ENCODE peak calls at places on chromosome 17, in nine cellular contexts. W, Y, T, I, G, A, L, M and V are unnamed samples.

GRCh38 chr17:63124536-63124935 is 158.5 kb downstream of the TANC2 start:
- DNase-seq in W (no peak), Y (no peak), T (no peak), I (no peak), G (no peak), A (no peak), L (peak), M (no peak), V (no peak)

GRCh38 chr17:77124192-77124908 is 16.4 kb upstream of the SEC14L1 start:
- DNase-seq in W (no peak), Y (no peak), T (no peak), I (peak), G (no peak), A (peak), L (no peak), M (peak), V (peak)

GRCh38 chr17:50043290-50044148 is 12.4 kb upstream of the ITGA3 start:
- DNase-seq in W (no peak), Y (no peak), T (no peak), I (no peak), G (peak), A (no peak), L (no peak), M (no peak), V (no peak)

GRCh38 chr17:45428954-45429337 is 3.7 kb downstream of the ARHGAP27 start:
- DNase-seq in W (peak), Y (no peak), T (no peak), I (no peak), G (no peak), A (no peak), L (peak), M (no peak), V (no peak)

GRCh38 chr17:8447816-8448215 is 12.1 kb downstream of the NDEL1 start:
- DNase-seq in W (no peak), Y (no peak), T (no peak), I (no peak), G (no peak), A (no peak), L (no peak), M (no peak), V (no peak)

GRCh38 chr17:32912218-32912897 is 15.6 kb upstream of the TMEM98 start:
- DNase-seq in W (peak), Y (no peak), T (no peak), I (no peak), G (peak), A (peak), L (peak), M (peak), V (peak)

GRCh38 chr17:80678621-80679020 is 134.0 kb downstream of the RPTOR start:
- DNase-seq in W (no peak), Y (no peak), T (peak), I (no peak), G (no peak), A (no peak), L (no peak), M (peak), V (peak)

GRCh38 chr17:7186241-7186640 is 7.1 kb upstream of the ASGR1 start:
- DNase-seq in W (peak), Y (no peak), T (no peak), I (no peak), G (no peak), A (no peak), L (peak), M (no peak), V (no peak)

GRCh38 chr17:42281571-42282096 is 5.4 kb upstream of the STAT5B start:
- DNase-seq in W (no peak), Y (peak), T (no peak), I (no peak), G (peak), A (no peak), L (no peak), M (no peak), V (no peak)

GRCh38 chr17:66317629-66318028 is 15.2 kb downstream of the PRKCA start:
- DNase-seq in W (no peak), Y (no peak), T (no peak), I (no peak), G (no peak), A (no peak), L (no peak), M (peak), V (no peak)

GRCh38 chr17:81717766-81718089 is 5.6 kb downstream of the SLC25A10 start:
- DNase-seq in W (no peak), Y (no peak), T (no peak), I (no peak), G (no peak), A (no peak), L (no peak), M (no peak), V (no peak)

GRCh38 chr17:76534831-76535732 is 2.4 kb downstream of the CYGB start:
- DNase-seq in W (no peak), Y (no peak), T (no peak), I (no peak), G (no peak), A (no peak), L (no peak), M (no peak), V (no peak)

GRCh38 chr17:40548491-40548981 is 16.7 kb downstream of the CCR7 start:
- DNase-seq in W (no peak), Y (peak), T (no peak), I (no peak), G (no peak), A (no peak), L (no peak), M (no peak), V (no peak)

GRCh38 chr17:7081341-7082062 is 1.5 kb upstream of the CLEC10A start:
- DNase-seq in W (peak), Y (no peak), T (no peak), I (no peak), G (no peak), A (no peak), L (no peak), M (no peak), V (no peak)

GRCh38 chr17:48125829-48126612 is 18.5 kb downstream of the SNX11 start:
- DNase-seq in W (no peak), Y (no peak), T (no peak), I (no peak), G (no peak), A (no peak), L (no peak), M (no peak), V (no peak)

GRCh38 chr17:19260958-19261357 is 23.8 kb downstream of the EPN2 start:
- DNase-seq in W (no peak), Y (no peak), T (no peak), I (peak), G (no peak), A (no peak), L (no peak), M (no peak), V (no peak)
- TF ChIP-seq CTCF in W (no peak), Y (peak), T (peak), I (peak), G (no peak), A (no peak), L (no peak), M (peak), V (no peak)

DNA sequence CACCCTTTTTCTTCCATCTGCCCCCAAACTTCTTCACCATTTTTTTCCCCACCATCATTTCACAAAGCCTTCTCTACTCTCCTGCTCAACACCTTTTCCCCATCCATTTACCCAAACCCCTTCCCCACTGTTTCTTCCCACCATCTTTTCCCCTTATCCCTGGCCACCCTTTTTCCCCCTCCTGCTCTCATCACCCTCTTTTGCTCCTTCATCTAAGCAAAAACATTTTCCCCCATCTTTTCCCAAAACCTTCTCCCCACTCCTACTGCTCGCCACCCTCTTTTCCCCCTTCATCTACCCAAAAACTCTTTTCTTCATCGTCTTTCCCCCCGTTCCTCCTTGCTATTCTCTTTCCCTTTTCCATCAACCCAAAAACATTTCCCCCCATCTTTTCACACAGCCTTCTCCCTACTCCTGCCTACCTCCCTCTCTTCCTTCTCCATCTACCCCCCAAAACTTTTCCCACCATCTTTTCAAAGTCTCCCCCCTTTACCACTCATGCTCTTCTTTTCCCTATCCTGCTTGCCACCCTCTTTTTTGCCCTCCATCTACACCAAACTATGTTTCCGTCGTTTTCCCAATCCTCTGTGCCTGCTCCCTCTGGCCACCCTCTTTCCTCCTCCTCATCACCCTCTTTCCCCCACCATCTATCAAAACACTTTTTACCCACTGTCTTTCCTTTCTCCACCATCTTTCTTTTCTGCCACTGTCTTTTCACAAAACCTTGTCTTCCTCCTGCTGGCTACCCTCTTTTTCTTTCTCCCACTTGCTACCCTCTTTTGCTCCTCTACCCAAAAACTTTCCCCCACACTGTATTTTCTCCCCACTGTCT is 205.8 kb upstream of the WSB1 start:
- DNase-seq in W (no peak), Y (no peak), T (no peak), I (no peak), G (no peak), A (no peak), L (no peak), M (no peak), V (no peak)
- H3K4me3 ChIP-seq in W (no peak), Y (no peak), T (no peak), I (no peak), G (no peak), A (no peak), L (no peak), M (no peak), V (no peak)

DNA sequence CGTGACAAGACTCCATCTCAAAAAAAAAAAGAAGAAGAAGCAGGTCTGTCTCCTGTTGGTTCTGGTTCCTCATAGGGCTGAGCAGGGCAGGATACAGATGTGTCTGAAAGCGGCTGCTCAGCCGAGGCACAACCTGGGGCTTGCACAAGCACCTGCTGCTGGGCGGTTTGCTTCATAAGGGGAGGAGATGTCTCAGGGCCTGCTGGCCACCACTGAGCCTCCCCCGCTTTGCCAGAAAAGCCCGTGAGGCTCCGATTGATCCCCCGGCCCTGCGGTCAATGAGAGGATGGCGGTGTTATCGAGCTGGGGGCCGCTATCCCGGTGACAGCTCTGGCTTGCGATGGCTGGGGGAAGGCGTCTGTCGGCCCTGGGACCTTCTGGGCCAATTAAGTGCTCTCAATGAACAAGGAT is 162.0 kb downstream of the SDK2 start:
- DNase-seq in W (peak), Y (no peak), T (no peak), I (no peak), G (no peak), A (no peak), L (no peak), M (no peak), V (no peak)
- TF ChIP-seq CTCF in W (no peak), Y (no peak), T (no peak), I (no peak), G (no peak), A (no peak), L (no peak), M (no peak), V (no peak)

GRCh38 chr17:69418535-69418934 is 4.0 kb downstream of the MAP2K6 start:
- DNase-seq in W (no peak), Y (no peak), T (no peak), I (no peak), G (no peak), A (no peak), L (no peak), M (no peak), V (no peak)

GRCh38 chr17:69427486-69428197 is 13.1 kb downstream of the MAP2K6 start:
- DNase-seq in W (no peak), Y (no peak), T (no peak), I (no peak), G (no peak), A (no peak), L (no peak), M (no peak), V (no peak)

GRCh38 chr17:69424287-69425041 is 10.0 kb downstream of the MAP2K6 start:
- DNase-seq in W (no peak), Y (no peak), T (no peak), I (no peak), G (no peak), A (no peak), L (no peak), M (no peak), V (no peak)

GRCh38 chr17:69425978-69426377 is 11.5 kb downstream of the MAP2K6 start:
- DNase-seq in W (no peak), Y (no peak), T (no peak), I (no peak), G (no peak), A (no peak), L (peak), M (no peak), V (no peak)

DNA sequence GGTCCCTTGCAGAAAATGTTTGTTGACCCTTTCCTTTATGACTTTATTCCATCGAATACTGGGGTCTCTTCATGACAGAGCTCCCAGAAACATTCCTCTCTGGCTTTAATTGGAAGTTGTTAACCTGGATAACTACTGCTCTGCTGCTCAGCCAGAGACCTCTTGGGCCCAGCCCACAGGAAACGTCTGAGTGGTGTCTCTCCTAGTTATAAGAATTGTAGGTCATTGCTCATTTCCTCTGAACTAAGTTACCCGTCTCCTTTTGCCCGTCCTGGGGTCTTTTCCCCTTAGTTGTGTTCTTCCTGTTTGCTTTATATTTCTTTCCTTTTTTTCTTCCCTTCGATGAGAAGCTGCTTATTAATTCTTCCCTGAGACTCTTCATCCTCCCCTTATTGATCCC is 9.0 kb downstream of the MAP2K6 start:
- DNase-seq in W (no peak), Y (no peak), T (no peak), I (no peak), G (no peak), A (no peak), L (no peak), M (no peak), V (no peak)
- H3K4me3 ChIP-seq in W (no peak), Y (no peak), T (no peak), I (no peak), G (no peak), A (no peak), L (no peak), M (no peak), V (no peak)

GRCh38 chr17:5747276-5747675 is 163.0 kb upstream of the NLRP1 start:
- DNase-seq in W (no peak), Y (no peak), T (no peak), I (no peak), G (no peak), A (no peak), L (no peak), M (no peak), V (no peak)
- TF ChIP-seq CTCF in W (no peak), Y (no peak), T (peak), I (peak), G (no peak), A (no peak), L (peak), M (peak), V (peak)

GRCh38 chr17:43645765-43646481 is 15.8 kb downstream of the MEOX1 start:
- DNase-seq in W (peak), Y (no peak), T (no peak), I (no peak), G (peak), A (no peak), L (peak), M (no peak), V (peak)
- H3K4me3 ChIP-seq in W (peak), Y (peak), T (peak), I (no peak), G (no peak), A (peak), L (peak), M (peak), V (peak)